ENCODE peak calls at places on chromosomes 13 and 19, in six cellular contexts. V is left ventricle myocardium inferior, M is uterus, E is esophagus squamous epithelium, R is mucosa of descending colon, L is right atrium auricular region. O is an unnamed sample. For H3K36me3 and H3K9me3, the result is how much of the 10 kb centered on the place peaks cover.

GRCh38 chr13:108629353-108629752 is at the start of gene MYO16:
- DNase-seq in V (no peak), M (no peak), E (no peak), R (no peak), L (no peak), O (no peak)

GRCh38 chr13:52969373-52969772 is 59.2 kb upstream of the OLFM4 start:
- DNase-seq in V (no peak), M (no peak), E (no peak), R (no peak), L (no peak), O (no peak)

GRCh38 chr19:44817725-44818469 is 9.0 kb downstream of the BCAM start:
- DNase-seq in V (no peak), M (no peak), E (no peak), R (no peak), L (no peak), O (no peak)

GRCh38 chr19:9498183-9498902 is at the start of gene ZNF560:
- DNase-seq in V (no peak), M (no peak), E (no peak), R (no peak), L (no peak), O (peak)

GRCh38 chr13:102440259-102440936 is 38.5 kb upstream of the FGF14 start:
- DNase-seq in V (no peak), M (no peak), E (no peak), R (peak), L (no peak), O (no peak)

GRCh38 chr13:23799945-23800344 is 89.3 kb downstream of the MIPEP start:
- DNase-seq in V (no peak), M (no peak), E (no peak), R (no peak), L (no peak), O (no peak)

GRCh38 chr13:25300861-25301346 is 521 bp upstream of the NUP58 start:
- DNase-seq in V (peak), M (peak), E (no peak), R (peak), L (no peak), O (peak)

GRCh38 chr13:46475586-46475991 is 77.4 kb upstream of the LRCH1 start:
- DNase-seq in V (no peak), M (no peak), E (no peak), R (no peak), L (no peak), O (peak)

GRCh38 chr13:91045351-91046034 is 302.0 kb upstream of the MIR17HG start:
- DNase-seq in V (no peak), M (no peak), E (no peak), R (no peak), L (no peak), O (no peak)

GRCh38 chr13:27006519-27007161 is 165.0 kb downstream of the USP12 start:
- DNase-seq in V (no peak), M (no peak), E (no peak), R (peak), L (no peak), O (no peak)

GRCh38 chr13:76512676-76513277 is 373.4 kb downstream of the KCTD12 start:
- DNase-seq in V (no peak), M (no peak), E (no peak), R (no peak), L (no peak), O (peak)

GRCh38 chr19:2261438-2262172 is 5.4 kb upstream of the JSRP1 start:
- DNase-seq in V (no peak), M (no peak), E (no peak), R (peak), L (no peak), O (no peak)

GRCh38 chr19:34556500-34556899 is 74.9 kb downstream of the WTIP start:
- DNase-seq in V (no peak), M (no peak), E (no peak), R (no peak), L (no peak), O (peak)

GRCh38 chr19:15199652-15200574 is 882 bp downstream of the NOTCH3 start:
- DNase-seq in V (no peak), M (no peak), E (no peak), R (no peak), L (no peak), O (no peak)

GRCh38 chr13:103810026-103810425 is 743.8 kb upstream of the SLC10A2 start:
- DNase-seq in V (no peak), M (no peak), E (no peak), R (no peak), L (no peak), O (no peak)

GRCh38 chr13:23433171-23434153 is at the start of gene SACS:
- DNase-seq in V (no peak), M (no peak), E (no peak), R (no peak), L (no peak), O (peak)

GRCh38 chr19:3737487-3738205 is 23.8 kb downstream of the APBA3 start:
- DNase-seq in V (no peak), M (no peak), E (no peak), R (no peak), L (no peak), O (no peak)

GRCh38 chr19:54364775-54365257 is at the start of gene LAIR1:
- DNase-seq in V (no peak), M (no peak), E (no peak), R (peak), L (no peak), O (no peak)

GRCh38 chr19:34677386-34678084 is at the start of gene ZNF302:
- DNase-seq in V (peak), M (peak), E (peak), R (peak), L (peak), O (peak)

GRCh38 chr19:409006-409514 is at the start of gene C2CD4C:
- DNase-seq in V (no peak), M (no peak), E (no peak), R (peak), L (no peak), O (peak)

GRCh38 chr19:41887711-41888382 is 4.9 kb downstream of the ARHGEF1 start:
- DNase-seq in V (no peak), M (no peak), E (no peak), R (peak), L (no peak), O (no peak)

GRCh38 chr19:47122359-47123335 is 8.0 kb upstream of the SAE1 start:
- DNase-seq in V (no peak), M (no peak), E (no peak), R (no peak), L (no peak), O (peak)

DNA sequence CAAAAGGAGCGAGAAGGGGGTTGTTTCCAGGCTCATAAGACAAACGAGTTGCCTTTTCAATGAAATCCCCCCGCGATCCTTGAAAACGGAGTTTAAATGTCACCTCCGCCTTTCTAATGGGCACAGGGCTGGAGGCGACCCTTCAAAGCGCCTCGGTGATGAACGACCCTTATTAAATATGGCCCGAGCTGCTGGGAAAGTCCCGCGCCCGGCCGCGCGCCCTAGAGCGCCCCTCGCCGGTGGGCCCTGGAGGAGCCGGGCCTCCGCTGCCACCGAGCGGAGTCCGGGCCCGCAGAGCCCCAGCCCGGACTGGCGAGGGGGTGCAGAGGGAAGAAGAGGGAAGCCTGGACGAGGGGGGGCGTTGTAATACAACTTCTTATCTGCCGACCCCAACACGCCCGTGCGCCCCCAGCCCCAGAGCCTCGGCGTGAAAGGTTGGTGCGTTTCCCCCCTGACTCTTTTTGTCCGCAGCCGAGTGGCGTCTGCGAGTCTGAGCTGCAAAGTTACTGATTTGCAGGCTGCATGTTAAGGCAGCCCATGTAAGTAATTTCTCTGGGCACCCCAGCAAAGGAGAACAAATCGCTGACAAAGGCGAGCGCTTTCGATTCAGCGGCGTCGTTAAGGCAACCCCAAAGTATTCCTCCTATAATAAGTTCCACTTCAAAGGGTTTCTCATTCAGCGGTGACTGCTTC is 11.9 kb downstream of the ZIC5 start:
- DNase-seq in V (no peak), M (no peak), E (no peak), R (no peak), L (no peak), O (no peak)
- H3K4me3 ChIP-seq in V (peak), M (no peak), E (peak), R (no peak), L (no peak), O (peak)

DNA sequence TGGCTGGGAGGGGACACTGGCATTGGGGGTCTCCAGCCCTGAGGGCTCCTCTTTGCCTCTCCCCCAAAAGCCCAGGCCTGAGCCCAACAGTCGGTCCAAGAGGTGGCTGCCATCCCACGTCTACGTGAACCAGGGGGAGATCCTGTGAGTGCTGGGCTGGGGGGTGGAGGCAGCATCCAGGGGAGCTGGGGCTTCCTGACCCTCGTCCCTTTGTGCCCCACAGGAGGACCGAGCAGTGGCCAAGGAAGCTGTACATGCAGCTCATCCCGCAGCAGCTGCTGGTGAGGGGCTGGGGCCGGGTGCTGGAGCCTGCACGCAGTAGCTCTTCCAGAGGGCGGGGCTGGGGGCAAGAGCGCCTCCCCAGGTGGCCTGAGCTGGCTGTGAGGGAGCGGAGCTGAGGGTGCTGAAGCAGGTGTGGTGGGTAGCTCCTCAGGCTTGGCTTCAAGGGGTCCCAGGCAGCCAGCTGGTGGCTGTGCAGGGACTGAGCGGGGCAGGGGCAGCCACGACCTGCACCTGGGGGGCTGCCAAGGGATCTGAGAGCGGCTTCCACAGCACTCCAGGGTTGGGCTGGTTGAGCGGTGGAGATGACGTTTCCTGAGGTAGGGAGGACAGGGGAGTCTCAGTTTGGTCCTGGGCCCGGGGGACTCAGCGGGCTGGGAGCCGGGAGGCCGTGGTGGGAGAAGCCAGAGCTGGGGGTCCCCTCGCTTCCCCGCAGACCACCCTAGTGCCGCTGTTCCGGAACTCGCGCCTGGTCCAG is 7.1 kb downstream of the PTOV1 start:
- DNase-seq in V (no peak), M (peak), E (no peak), R (peak), L (no peak), O (no peak)
- H3K36me3 ChIP-seq in V (half or more), M (under half), E (under half), R (under half), L (half or more), O (half or more)

GRCh38 chr19:23914402-23915286 is at the start of gene ZNF726:
- DNase-seq in V (peak), M (peak), E (peak), R (peak), L (peak), O (peak)
- H3K9me3 ChIP-seq in V (under half), M (under half), E (under half), R (under half), L (under half), O (under half)

GRCh38 chr19:12994701-12995595 is at the start of gene NFIX:
- DNase-seq in V (peak), M (peak), E (no peak), R (peak), L (no peak), O (peak)

GRCh38 chr19:12997225-12997966 is 2.1 kb downstream of the NFIX start:
- DNase-seq in V (no peak), M (no peak), E (no peak), R (no peak), L (no peak), O (peak)

GRCh38 chr19:12997967-12998940 is 3.0 kb downstream of the NFIX start:
- DNase-seq in V (no peak), M (no peak), E (no peak), R (no peak), L (no peak), O (no peak)

GRCh38 chr19:12995596-12996541 is 594 bp downstream of the NFIX start:
- DNase-seq in V (no peak), M (no peak), E (no peak), R (no peak), L (no peak), O (peak)

GRCh38 chr19:12996542-12997094 is 1.3 kb downstream of the NFIX start:
- DNase-seq in V (no peak), M (no peak), E (no peak), R (peak), L (no peak), O (peak)
- H3K4me3 ChIP-seq in V (peak), M (peak), E (peak), R (peak), L (peak), O (peak)

DNA sequence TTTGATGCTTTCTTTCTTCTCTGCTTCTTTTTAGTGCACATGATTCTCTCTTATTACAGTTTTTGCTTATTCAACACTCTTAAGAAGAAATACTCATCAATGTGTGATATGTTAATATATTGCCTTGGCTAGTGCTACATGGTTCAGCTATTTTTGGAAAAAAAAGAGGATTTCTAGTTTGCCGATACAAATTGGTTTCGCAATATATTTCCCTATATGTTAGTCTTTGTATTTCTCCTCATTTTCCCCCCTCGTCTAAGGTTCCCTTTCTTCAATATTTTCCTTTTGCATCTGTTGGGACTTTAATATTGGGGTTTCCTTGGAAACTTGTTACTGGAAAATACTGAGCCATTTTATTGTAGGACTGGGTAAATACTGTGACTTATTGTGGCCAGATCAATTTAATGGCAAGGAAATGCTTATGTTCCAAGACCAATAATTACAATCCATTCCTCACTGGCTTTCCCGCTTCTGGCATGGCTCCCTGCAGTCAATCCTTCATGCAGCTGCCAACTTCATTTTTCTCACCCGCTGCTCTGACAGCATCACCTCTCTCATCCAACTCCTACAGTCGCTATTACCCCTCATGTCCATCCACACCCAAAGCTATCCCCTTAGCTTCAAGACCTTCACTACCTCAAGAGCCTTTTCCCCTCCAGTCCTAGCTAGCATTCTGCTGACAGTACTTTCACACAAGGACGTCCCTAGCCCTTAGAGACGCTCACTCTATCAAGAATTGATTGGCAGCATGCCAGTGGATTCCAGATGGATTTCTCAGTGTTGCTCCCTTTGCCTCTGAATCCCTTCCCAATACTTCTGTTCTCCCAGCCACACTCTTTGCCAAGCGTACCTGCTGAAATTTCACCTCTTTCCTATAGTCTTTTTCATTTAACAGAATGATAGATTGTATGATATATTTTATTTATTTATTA is 280.1 kb upstream of the TMTC4 start:
- DNase-seq in V (no peak), M (no peak), E (no peak), R (no peak), L (no peak), O (peak)
- H3K36me3 ChIP-seq in V (under half), M (under half), E (under half), R (under half), L (under half), O (under half)

GRCh38 chr19:6288737-6289136 is 9.0 kb upstream of the MLLT1 start:
- DNase-seq in V (no peak), M (no peak), E (no peak), R (no peak), L (no peak), O (no peak)
- H3K9me3 ChIP-seq in V (half or more), M (under half), E (half or more), R (half or more), L (under half), O (under half)

GRCh38 chr13:113554333-113554700 is 30.2 kb upstream of the TFDP1 start:
- DNase-seq in V (no peak), M (no peak), E (no peak), R (no peak), L (peak), O (no peak)
- H3K4me3 ChIP-seq in V (no peak), M (no peak), E (no peak), R (no peak), L (no peak), O (no peak)

O was measured in MG63.